ENCODE peak calls at places on chromosomes 12 and 14, in four cellular contexts. L is K562, B is H1, I is HepG2. D is an unnamed sample.

GRCh38 chr14:68987653-68988036 is 8.5 kb upstream of the ACTN1 start:
- DNase-seq in L (peak), B (no peak), I (no peak), D (no peak)

GRCh38 chr14:92712654-92713051 is 35.8 kb downstream of the LGMN start:
- DNase-seq in L (no peak), B (no peak), I (no peak), D (no peak)

GRCh38 chr14:100079606-100080005 is 14.4 kb downstream of the EVL start:
- DNase-seq in L (no peak), B (no peak), I (no peak), D (no peak)

GRCh38 chr12:106139422-106140141 is 828 bp upstream of the NUAK1 start:
- DNase-seq in L (no peak), B (peak), I (peak), D (peak)

GRCh38 chr12:69345742-69346141 is 2.4 kb upstream of the LYZ start:
- DNase-seq in L (peak), B (no peak), I (no peak), D (no peak)

GRCh38 chr12:29889737-29890136 is 106.0 kb upstream of the TMTC1 start:
- DNase-seq in L (peak), B (peak), I (peak), D (no peak)

GRCh38 chr14:72525087-72525909 is 368.6 kb downstream of the DPF3 start:
- DNase-seq in L (no peak), B (no peak), I (no peak), D (no peak)

GRCh38 chr12:116160883-116161458 is 116.5 kb downstream of the MED13L start:
- DNase-seq in L (no peak), B (no peak), I (no peak), D (no peak)

GRCh38 chr12:130916251-130916911 is 37.3 kb upstream of the ADGRD1 start:
- DNase-seq in L (peak), B (peak), I (peak), D (peak)

GRCh38 chr12:6751767-6752166 is 1.2 kb downstream of the MLF2 start:
- DNase-seq in L (no peak), B (no peak), I (no peak), D (no peak)

GRCh38 chr12:124510301-124510970 is 57.0 kb downstream of the NCOR2 start:
- DNase-seq in L (no peak), B (no peak), I (peak), D (no peak)

GRCh38 chr12:98123186-98123585 is 392.2 kb upstream of the TMPO start:
- DNase-seq in L (no peak), B (no peak), I (no peak), D (no peak)

GRCh38 chr12:49059385-49060232 is 985 bp downstream of the KMT2D start:
- DNase-seq in L (no peak), B (peak), I (no peak), D (peak)

GRCh38 chr12:39441963-39442894 is 691 bp downstream of the KIF21A start:
- DNase-seq in L (peak), B (peak), I (peak), D (peak)

GRCh38 chr12:39441189-39441962 is 1.5 kb downstream of the KIF21A start:
- DNase-seq in L (no peak), B (no peak), I (no peak), D (no peak)

GRCh38 chr12:39443704-39444234 is 849 bp upstream of the KIF21A start:
- DNase-seq in L (no peak), B (no peak), I (peak), D (no peak)

GRCh38 chr12:39440781-39441180 is 2.1 kb downstream of the KIF21A start:
- DNase-seq in L (no peak), B (no peak), I (no peak), D (no peak)

GRCh38 chr12:39442895-39443703 is at the start of gene KIF21A:
- DNase-seq in L (peak), B (peak), I (peak), D (peak)
- TF ChIP-seq POLR2AphosphoS5 in L (peak), B (peak), I (peak), D (peak)

DNA sequence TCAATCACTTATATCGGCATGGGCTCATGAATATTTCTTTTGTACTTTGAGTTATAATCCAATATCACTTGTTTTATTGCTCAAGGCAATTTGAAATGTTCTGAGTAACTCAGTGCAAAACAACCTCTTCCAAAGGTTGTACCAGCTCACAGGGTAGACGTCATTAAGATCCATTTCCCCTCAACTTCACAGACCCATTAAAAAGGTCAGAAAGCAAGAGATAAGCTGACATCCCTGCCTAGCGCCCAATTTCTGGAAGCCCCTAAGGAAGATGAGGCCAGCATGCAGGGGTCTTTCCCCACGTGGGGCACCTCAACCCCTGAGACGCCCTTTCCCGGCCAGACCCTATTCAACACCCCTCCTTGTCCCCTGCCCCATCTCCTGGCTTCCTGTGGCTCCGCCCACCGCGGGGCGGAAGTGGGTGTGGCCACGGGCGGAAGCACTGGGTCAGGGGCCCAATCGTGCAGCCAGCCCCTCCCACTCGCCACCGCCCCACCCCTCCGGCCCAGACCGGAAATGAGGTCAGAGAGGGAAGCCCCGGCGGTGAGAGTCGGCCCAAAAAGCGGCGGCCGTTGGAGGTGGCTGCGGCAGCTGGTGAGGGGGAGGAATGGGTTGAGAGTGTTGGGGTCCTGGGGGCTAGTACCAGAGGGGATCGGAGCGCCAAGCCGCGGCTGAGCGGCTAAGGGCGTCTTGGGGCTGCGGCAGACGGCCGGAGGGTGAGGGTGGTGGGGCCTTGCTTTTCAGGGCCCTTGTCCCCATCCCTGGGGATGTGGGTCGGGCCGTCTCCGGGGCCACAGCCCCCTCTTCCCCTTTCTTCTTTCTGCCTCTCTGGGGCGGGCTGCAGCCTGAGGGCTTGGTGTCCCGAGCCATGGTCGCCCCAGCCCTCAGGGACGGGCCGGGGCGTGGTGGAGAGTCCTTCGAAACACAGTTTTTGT is at the start of gene GPATCH2L:
- DNase-seq in L (peak), B (peak), I (peak), D (peak)
- TF ChIP-seq POLR2A in L (peak), B (peak), I (peak), D (peak)

GRCh38 chr12:47651368-47652254 is 54.2 kb downstream of the RPAP3 start:
- DNase-seq in L (no peak), B (no peak), I (peak), D (no peak)
- TF ChIP-seq TAF1 in L (no peak), B (no peak), I (no peak), D (no peak)

GRCh38 chr12:121793836-121794531 is 496 bp upstream of the RHOF start:
- DNase-seq in L (peak), B (peak), I (peak), D (no peak)
- TF ChIP-seq POLR2AphosphoS5 in L (peak), B (peak), I (no peak), D (no peak)

DNA sequence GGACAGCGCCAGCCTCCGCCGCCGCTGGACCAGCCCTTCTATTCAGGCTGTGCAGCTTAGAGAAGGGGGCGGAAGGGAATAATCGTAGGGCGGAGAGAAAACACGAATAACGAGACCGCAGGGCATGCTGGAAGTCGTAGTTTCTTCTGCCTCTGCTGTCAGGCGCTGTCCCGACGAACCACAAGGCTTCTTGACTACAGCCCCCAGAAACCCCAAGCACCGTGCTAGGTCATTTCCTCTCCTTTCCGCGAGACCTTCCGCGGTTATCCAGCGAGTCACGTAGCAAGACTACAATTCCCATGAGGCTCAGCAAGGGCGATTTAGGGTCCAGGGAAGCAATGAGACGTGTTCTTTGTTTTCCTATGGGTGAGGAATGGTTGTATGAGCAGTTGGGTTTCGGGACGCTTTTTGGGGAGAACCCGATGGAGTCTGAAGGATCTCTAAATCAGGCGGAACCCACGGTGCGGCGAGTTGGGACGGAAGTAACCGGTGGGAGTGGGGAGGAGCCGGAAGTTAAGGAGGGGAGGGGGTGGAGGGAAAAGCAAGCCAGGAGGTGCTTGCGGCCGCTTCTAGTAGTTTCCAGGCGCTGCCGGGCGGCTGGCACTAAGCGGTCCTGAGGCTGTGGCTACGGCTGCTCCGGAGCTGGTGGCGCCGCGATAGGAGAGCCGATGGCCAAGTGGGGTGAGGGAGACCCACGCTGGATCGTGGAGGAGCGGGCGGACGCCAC is at the start of the genes AHSA1 and VIPAS39:
- DNase-seq in L (peak), B (peak), I (peak), D (peak)
- TF ChIP-seq POLR2A in L (peak), B (peak), I (peak), D (peak)

GRCh38 chr14:77861201-77861600 is 61.3 kb downstream of the ADCK1 start:
- DNase-seq in L (no peak), B (no peak), I (no peak), D (no peak)

GRCh38 chr14:77864085-77864484 is 64.2 kb downstream of the ADCK1 start:
- DNase-seq in L (no peak), B (no peak), I (no peak), D (no peak)

GRCh38 chr14:77859934-77860570 is 60.1 kb downstream of the ADCK1 start:
- DNase-seq in L (peak), B (no peak), I (no peak), D (no peak)

GRCh38 chr14:77864580-77864979 is 64.7 kb downstream of the ADCK1 start:
- DNase-seq in L (no peak), B (no peak), I (no peak), D (no peak)

DNA sequence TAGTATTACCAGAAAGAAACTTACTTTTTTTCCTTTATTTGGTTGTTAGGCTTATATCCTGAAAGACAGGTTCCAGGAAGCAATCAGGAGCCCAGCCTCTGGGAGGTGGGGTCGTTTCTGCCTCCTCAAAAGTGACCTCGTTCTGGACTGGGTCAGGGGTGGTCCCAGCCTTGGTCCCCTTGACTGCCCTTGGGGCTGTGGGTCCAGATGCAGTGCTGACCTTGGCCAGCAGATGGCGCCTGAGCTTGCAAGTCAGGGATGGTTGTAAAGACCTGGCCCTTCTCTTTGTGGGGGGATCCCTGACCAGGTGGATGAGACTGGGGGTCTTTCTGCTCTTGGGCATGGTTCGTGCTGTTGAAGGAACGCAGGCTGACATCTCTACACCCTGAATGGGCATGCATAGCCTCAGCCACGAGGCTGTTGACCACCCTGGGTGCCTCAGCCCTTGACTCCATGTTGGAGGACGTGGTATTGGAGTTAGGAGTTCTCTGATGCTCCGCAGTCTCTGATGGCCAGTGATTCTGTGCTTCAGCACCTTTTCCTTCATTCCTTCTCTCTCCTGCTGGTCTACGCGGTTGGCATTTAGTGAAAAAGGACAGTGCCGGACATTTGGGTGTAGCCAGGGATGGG is 62.4 kb downstream of the ADCK1 start:
- DNase-seq in L (peak), B (peak), I (peak), D (peak)
- TF ChIP-seq TAF1 in L (no peak), B (no peak), I (no peak), D (no peak)

GRCh38 chr12:45725631-45726593 is 3.6 kb upstream of the ARID2 start:
- DNase-seq in L (peak), B (no peak), I (peak), D (no peak)
- TF ChIP-seq POLR2AphosphoS5 in L (no peak), B (no peak), I (no peak), D (no peak)